ENCODE peak calls at places on chromosome 17, in five cellular contexts. One of them, this sample, is unnamed.

GRCh38 chr17:28053044-28053670 is 10.7 kb downstream of the NLK start:
- DNase-seq in ovary: no peak
- DNase-seq in dorsolateral prefrontal cortex: no peak
- DNase-seq in gastrocnemius medialis: no peak
- DNase-seq in BJ: no peak
- DNase-seq in this sample: no peak

GRCh38 chr17:35766903-35767510 is 6.3 kb downstream of the C17orf50 start:
- DNase-seq in gastrocnemius medialis: no peak
- DNase-seq in BJ: no peak
- DNase-seq in ovary: no peak
- DNase-seq in dorsolateral prefrontal cortex: no peak
- DNase-seq in this sample: no peak

GRCh38 chr17:58679263-58680037 is 12.4 kb downstream of the TEX14 start:
- DNase-seq in BJ: no peak
- DNase-seq in gastrocnemius medialis: no peak
- DNase-seq in ovary: no peak
- DNase-seq in dorsolateral prefrontal cortex: no peak
- DNase-seq in this sample: no peak

GRCh38 chr17:27544350-27545131 is 86.4 kb upstream of the LGALS9 start:
- DNase-seq in BJ: no peak
- DNase-seq in gastrocnemius medialis: no peak
- DNase-seq in ovary: no peak
- DNase-seq in dorsolateral prefrontal cortex: no peak
- DNase-seq in this sample: no peak

GRCh38 chr17:78081551-78081950 is 47.0 kb downstream of the TMC6 start:
- DNase-seq in dorsolateral prefrontal cortex: no peak
- DNase-seq in ovary: no peak
- DNase-seq in BJ: no peak
- DNase-seq in gastrocnemius medialis: no peak
- DNase-seq in this sample: no peak

GRCh38 chr17:44501866-44502265 is 1.3 kb downstream of the GPATCH8 start:
- DNase-seq in BJ: no peak
- DNase-seq in gastrocnemius medialis: no peak
- DNase-seq in ovary: no peak
- DNase-seq in dorsolateral prefrontal cortex: no peak
- DNase-seq in this sample: no peak

GRCh38 chr17:4411201-4411600 is 22.5 kb upstream of the SPNS3 start:
- DNase-seq in gastrocnemius medialis: no peak
- DNase-seq in BJ: no peak
- DNase-seq in dorsolateral prefrontal cortex: no peak
- DNase-seq in ovary: no peak
- DNase-seq in this sample: no peak

GRCh38 chr17:58232707-58233156 is 5.7 kb upstream of the LPO start:
- DNase-seq in gastrocnemius medialis: no peak
- DNase-seq in dorsolateral prefrontal cortex: no peak
- DNase-seq in BJ: no peak
- DNase-seq in ovary: no peak
- DNase-seq in this sample: peak

GRCh38 chr17:54180919-54181318 is 358.2 kb downstream of the KIF2B start:
- DNase-seq in gastrocnemius medialis: no peak
- DNase-seq in ovary: no peak
- DNase-seq in BJ: no peak
- DNase-seq in dorsolateral prefrontal cortex: no peak
- DNase-seq in this sample: no peak

GRCh38 chr17:75818326-75818885 is 25.8 kb downstream of the UNC13D start:
- DNase-seq in dorsolateral prefrontal cortex: no peak
- DNase-seq in gastrocnemius medialis: no peak
- DNase-seq in BJ: no peak
- DNase-seq in ovary: no peak
- DNase-seq in this sample: no peak

GRCh38 chr17:76263896-76264295 is 1.3 kb upstream of the UBALD2 start:
- DNase-seq in BJ: no peak
- DNase-seq in ovary: no peak
- DNase-seq in gastrocnemius medialis: no peak
- DNase-seq in dorsolateral prefrontal cortex: no peak
- DNase-seq in this sample: no peak

GRCh38 chr17:62807812-62808575 is at the start of gene MARCHF10:
- DNase-seq in dorsolateral prefrontal cortex: peak
- DNase-seq in ovary: peak
- DNase-seq in BJ: no peak
- DNase-seq in gastrocnemius medialis: no peak
- DNase-seq in this sample: no peak

GRCh38 chr17:74601944-74602572 is 10.0 kb upstream of the CD300LD start:
- DNase-seq in gastrocnemius medialis: no peak
- DNase-seq in dorsolateral prefrontal cortex: no peak
- DNase-seq in ovary: no peak
- DNase-seq in BJ: no peak
- DNase-seq in this sample: no peak

GRCh38 chr17:12995106-12995895 is 22.5 kb downstream of the ELAC2 start:
- DNase-seq in dorsolateral prefrontal cortex: no peak
- DNase-seq in BJ: no peak
- DNase-seq in ovary: no peak
- DNase-seq in gastrocnemius medialis: no peak
- DNase-seq in this sample: no peak

GRCh38 chr17:7932949-7933348 is 943 bp downstream of the CNTROB start:
- DNase-seq in dorsolateral prefrontal cortex: no peak
- DNase-seq in gastrocnemius medialis: no peak
- DNase-seq in ovary: peak
- DNase-seq in BJ: no peak
- DNase-seq in this sample: no peak

GRCh38 chr17:60047046-60047445 is 31.7 kb downstream of the HEATR6 start:
- DNase-seq in BJ: no peak
- DNase-seq in gastrocnemius medialis: no peak
- DNase-seq in dorsolateral prefrontal cortex: no peak
- DNase-seq in ovary: no peak
- DNase-seq in this sample: no peak

GRCh38 chr17:40295471-40296457 is 8.1 kb downstream of the CDC6 start:
- DNase-seq in gastrocnemius medialis: no peak
- DNase-seq in ovary: peak
- DNase-seq in dorsolateral prefrontal cortex: no peak
- DNase-seq in BJ: no peak
- DNase-seq in this sample: no peak
- H3K4me3 ChIP-seq in gastrocnemius medialis: no peak
- H3K4me3 ChIP-seq in ovary: no peak
- H3K4me3 ChIP-seq in dorsolateral prefrontal cortex: no peak
- H3K4me3 ChIP-seq in BJ: no peak
- H3K4me3 ChIP-seq in this sample: no peak

DNA sequence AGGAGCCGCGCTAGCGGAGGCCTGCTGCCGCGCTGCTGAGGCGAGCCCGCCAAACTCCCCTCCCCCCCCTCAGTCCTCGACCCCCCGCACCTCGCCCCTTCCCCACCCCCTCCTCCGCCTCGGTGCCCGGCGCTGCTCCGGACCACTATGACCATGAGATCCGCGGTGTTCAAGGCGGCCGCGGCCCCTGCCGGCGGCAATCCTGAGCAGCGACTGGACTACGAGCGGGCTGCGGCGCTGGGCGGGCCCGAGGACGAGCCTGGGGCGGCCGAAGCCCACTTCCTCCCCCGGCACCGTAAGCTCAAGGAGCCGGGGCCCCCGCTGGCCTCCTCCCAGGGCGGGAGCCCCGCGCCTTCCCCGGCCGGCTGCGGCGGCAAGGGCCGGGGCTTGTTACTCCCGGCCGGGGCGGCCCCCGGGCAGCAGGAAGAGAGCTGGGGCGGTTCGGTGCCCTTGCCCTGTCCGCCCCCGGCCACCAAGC is 734 bp downstream of the MSL1 start:
- DNase-seq in ovary: peak
- DNase-seq in BJ: no peak
- DNase-seq in gastrocnemius medialis: no peak
- DNase-seq in dorsolateral prefrontal cortex: peak
- DNase-seq in this sample: no peak
- TF ChIP-seq CTCF in ovary: peak
- TF ChIP-seq CTCF in BJ: no peak
- TF ChIP-seq CTCF in gastrocnemius medialis: peak
- TF ChIP-seq CTCF in dorsolateral prefrontal cortex: no peak
- TF ChIP-seq CTCF in this sample: peak

GRCh38 chr17:42094375-42095069 is 3.8 kb downstream of the ZNF385C start:
- DNase-seq in gastrocnemius medialis: no peak
- DNase-seq in BJ: no peak
- DNase-seq in dorsolateral prefrontal cortex: no peak
- DNase-seq in ovary: no peak
- DNase-seq in this sample: no peak

GRCh38 chr17:42088736-42089135 is 9.5 kb downstream of the ZNF385C start:
- DNase-seq in dorsolateral prefrontal cortex: no peak
- DNase-seq in gastrocnemius medialis: no peak
- DNase-seq in BJ: no peak
- DNase-seq in ovary: no peak
- DNase-seq in this sample: no peak

GRCh38 chr17:42087042-42087701 is 11.1 kb downstream of the ZNF385C start:
- DNase-seq in BJ: no peak
- DNase-seq in gastrocnemius medialis: no peak
- DNase-seq in ovary: no peak
- DNase-seq in dorsolateral prefrontal cortex: no peak
- DNase-seq in this sample: no peak

GRCh38 chr17:42087736-42088705 is 10.3 kb downstream of the ZNF385C start:
- DNase-seq in ovary: no peak
- DNase-seq in gastrocnemius medialis: no peak
- DNase-seq in BJ: no peak
- DNase-seq in dorsolateral prefrontal cortex: peak
- DNase-seq in this sample: no peak

DNA sequence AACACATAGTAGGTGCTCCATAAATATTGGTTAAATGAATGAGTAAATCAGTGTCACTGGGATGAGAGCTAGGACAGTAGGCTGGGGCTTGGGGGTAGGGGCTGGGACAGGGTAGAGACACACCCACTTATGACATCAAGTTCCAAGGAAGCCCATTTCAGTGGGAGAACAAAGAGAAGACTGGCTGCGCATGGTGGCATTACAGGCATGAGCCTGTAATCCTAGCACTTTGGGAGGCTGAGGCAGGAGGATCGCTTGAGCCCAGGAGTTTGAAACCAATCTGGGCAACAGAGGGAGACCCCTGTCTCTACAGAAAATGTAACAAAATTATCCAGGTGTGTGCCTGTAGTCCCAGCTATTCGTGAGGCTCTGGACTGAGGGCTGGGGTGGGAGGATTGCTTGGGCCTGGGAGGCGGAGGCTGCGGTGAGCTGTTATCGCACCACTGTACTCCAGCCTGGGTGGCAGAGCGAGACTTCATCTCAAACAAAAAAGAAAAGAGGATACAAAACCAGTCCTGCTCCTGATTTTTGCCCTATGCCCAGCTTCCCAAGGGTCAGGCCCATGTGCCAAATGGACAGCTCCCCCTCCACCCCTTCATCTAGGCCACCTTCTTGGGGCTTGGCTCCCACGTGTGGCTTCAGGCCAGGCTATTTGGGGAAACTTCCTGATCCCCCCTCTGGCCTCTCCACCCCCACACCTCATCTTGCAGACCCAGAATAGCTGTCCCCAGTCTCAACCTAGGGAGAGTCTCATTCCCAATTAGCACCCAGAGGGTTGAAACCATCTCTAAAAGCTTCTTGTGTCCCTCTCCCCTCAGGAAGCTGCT is 7.1 kb downstream of the ZNF385C start:
- DNase-seq in ovary: no peak
- DNase-seq in BJ: no peak
- DNase-seq in gastrocnemius medialis: no peak
- DNase-seq in dorsolateral prefrontal cortex: no peak
- DNase-seq in this sample: no peak
- H3K4me3 ChIP-seq in ovary: no peak
- H3K4me3 ChIP-seq in BJ: no peak
- H3K4me3 ChIP-seq in gastrocnemius medialis: no peak
- H3K4me3 ChIP-seq in dorsolateral prefrontal cortex: no peak
- H3K4me3 ChIP-seq in this sample: no peak

GRCh38 chr17:48605991-48606891 is 1.5 kb upstream of the HOXB6 start:
- DNase-seq in dorsolateral prefrontal cortex: no peak
- DNase-seq in gastrocnemius medialis: no peak
- DNase-seq in BJ: no peak
- DNase-seq in ovary: no peak
- DNase-seq in this sample: no peak

GRCh38 chr17:48605409-48605864 is 651 bp upstream of the HOXB6 start:
- DNase-seq in dorsolateral prefrontal cortex: no peak
- DNase-seq in gastrocnemius medialis: no peak
- DNase-seq in ovary: no peak
- DNase-seq in BJ: no peak
- DNase-seq in this sample: no peak

GRCh38 chr17:48604770-48605329 is at the start of gene HOXB6:
- DNase-seq in dorsolateral prefrontal cortex: no peak
- DNase-seq in BJ: no peak
- DNase-seq in ovary: no peak
- DNase-seq in gastrocnemius medialis: no peak
- DNase-seq in this sample: no peak

GRCh38 chr17:48608494-48608834 is 2.4 kb downstream of the HOXB7 start:
- DNase-seq in gastrocnemius medialis: no peak
- DNase-seq in dorsolateral prefrontal cortex: no peak
- DNase-seq in ovary: no peak
- DNase-seq in BJ: no peak
- DNase-seq in this sample: no peak

GRCh38 chr17:48606892-48607241 is 2.1 kb upstream of the HOXB6 start:
- DNase-seq in gastrocnemius medialis: no peak
- DNase-seq in BJ: no peak
- DNase-seq in ovary: no peak
- DNase-seq in dorsolateral prefrontal cortex: no peak
- DNase-seq in this sample: no peak
- TF ChIP-seq CTCF in gastrocnemius medialis: no peak
- TF ChIP-seq CTCF in BJ: no peak
- TF ChIP-seq CTCF in ovary: no peak
- TF ChIP-seq CTCF in dorsolateral prefrontal cortex: no peak
- TF ChIP-seq CTCF in this sample: no peak